ENCODE peak calls at places on chromosomes 12 and 14, in six cellular contexts. A, V, J, I, Z and R are unnamed samples.

GRCh38 chr12:132167610-132168310 is 23.5 kb downstream of the NOC4L start:
- DNase-seq in A (no peak), V (no peak), J (no peak), I (no peak), Z (no peak), R (no peak)

GRCh38 chr12:10939163-10939562 is at the start of gene TAS2R14:
- DNase-seq in A (no peak), V (no peak), J (no peak), I (no peak), Z (no peak), R (no peak)

GRCh38 chr12:6193853-6194815 is 6.1 kb upstream of the CD9 start:
- DNase-seq in A (no peak), V (no peak), J (no peak), I (no peak), Z (peak), R (no peak)

GRCh38 chr12:108564724-108565123 is 2.3 kb downstream of the ISCU start:
- DNase-seq in A (no peak), V (no peak), J (no peak), I (no peak), Z (no peak), R (no peak)

GRCh38 chr14:39499514-39499913 is 67.3 kb upstream of the FBXO33 start:
- DNase-seq in A (no peak), V (no peak), J (no peak), I (no peak), Z (no peak), R (no peak)

GRCh38 chr12:40672650-40673319 is 19.5 kb upstream of the CNTN1 start:
- DNase-seq in A (no peak), V (no peak), J (no peak), I (no peak), Z (no peak), R (no peak)

GRCh38 chr14:23181453-23181852 is 2.0 kb downstream of the SLC7A8 start:
- DNase-seq in A (no peak), V (no peak), J (no peak), I (no peak), Z (no peak), R (no peak)

GRCh38 chr12:48122065-48122834 is 3.1 kb downstream of the PFKM start:
- DNase-seq in A (no peak), V (no peak), J (no peak), I (no peak), Z (no peak), R (no peak)

GRCh38 chr12:19223695-19224094 is 94.2 kb downstream of the PLEKHA5 start:
- DNase-seq in A (no peak), V (no peak), J (no peak), I (no peak), Z (no peak), R (no peak)

GRCh38 chr12:49342914-49343731 is 3.6 kb upstream of the DNAJC22 start:
- DNase-seq in A (no peak), V (no peak), J (no peak), I (no peak), Z (peak), R (no peak)

GRCh38 chr14:82366803-82367202 is 833.1 kb upstream of the SEL1L start:
- DNase-seq in A (no peak), V (no peak), J (no peak), I (no peak), Z (no peak), R (no peak)

GRCh38 chr12:106767954-106768501 is 6.5 kb upstream of the RIC8B start:
- DNase-seq in A (no peak), V (no peak), J (no peak), I (no peak), Z (no peak), R (no peak)

GRCh38 chr12:56152132-56152755 is at the start of gene MYL6B:
- DNase-seq in A (peak), V (peak), J (peak), I (peak), Z (peak), R (peak)

GRCh38 chr12:112916270-112916669 is 9.5 kb downstream of the OAS1 start:
- DNase-seq in A (no peak), V (no peak), J (peak), I (no peak), Z (peak), R (no peak)

GRCh38 chr12:68239309-68239708 is 13.7 kb upstream of the IL26 start:
- DNase-seq in A (no peak), V (no peak), J (no peak), I (no peak), Z (no peak), R (no peak)

GRCh38 chr14:88380405-88380804 is 5.1 kb upstream of the SPATA7 start:
- DNase-seq in A (no peak), V (no peak), J (no peak), I (no peak), Z (no peak), R (no peak)

GRCh38 chr14:96634481-96634880 is 132.3 kb downstream of the PAPOLA start:
- DNase-seq in A (no peak), V (no peak), J (no peak), I (no peak), Z (peak), R (no peak)

GRCh38 chr14:75531660-75532317 is 9.5 kb downstream of the BATF start:
- DNase-seq in A (no peak), V (no peak), J (no peak), I (no peak), Z (no peak), R (no peak)

GRCh38 chr14:89330236-89331002 is 86.6 kb downstream of the FOXN3 start:
- DNase-seq in A (no peak), V (no peak), J (peak), I (peak), Z (no peak), R (no peak)

GRCh38 chr14:59254911-59255545 is 66.6 kb downstream of the DAAM1 start:
- DNase-seq in A (no peak), V (no peak), J (no peak), I (peak), Z (no peak), R (no peak)

GRCh38 chr12:11723993-11724392 is 74.5 kb downstream of the ETV6 start:
- DNase-seq in A (no peak), V (no peak), J (no peak), I (no peak), Z (no peak), R (no peak)

GRCh38 chr14:85414142-85414541 is 115.8 kb upstream of the FLRT2 start:
- DNase-seq in A (no peak), V (no peak), J (no peak), I (no peak), Z (no peak), R (no peak)

GRCh38 chr12:2877959-2878732 is 1.1 kb downstream of the RHNO1 start:
- DNase-seq in A (no peak), V (peak), J (no peak), I (no peak), Z (no peak), R (no peak)

GRCh38 chr14:89660183-89660582 is 243.2 kb upstream of the FOXN3 start:
- DNase-seq in A (no peak), V (no peak), J (no peak), I (no peak), Z (no peak), R (no peak)

GRCh38 chr12:101795786-101796185 is 35.0 kb downstream of the GNPTAB start:
- DNase-seq in A (no peak), V (peak), J (no peak), I (no peak), Z (no peak), R (no peak)

GRCh38 chr12:20142295-20142694 is 226.0 kb upstream of the PDE3A start:
- DNase-seq in A (no peak), V (no peak), J (no peak), I (no peak), Z (no peak), R (no peak)

GRCh38 chr14:50339178-50339804 is 27.2 kb downstream of the DMAC2L start:
- DNase-seq in A (no peak), V (no peak), J (no peak), I (no peak), Z (no peak), R (no peak)

GRCh38 chr14:67395086-67395875 is 16.7 kb downstream of the PLEK2 start:
- DNase-seq in A (no peak), V (no peak), J (no peak), I (no peak), Z (no peak), R (no peak)

GRCh38 chr12:57549909-57550627 is at the start of gene KIF5A:
- DNase-seq in A (peak), V (peak), J (no peak), I (no peak), Z (no peak), R (peak)

GRCh38 chr12:124636138-124636968 is 68.9 kb upstream of the NCOR2 start:
- DNase-seq in A (peak), V (peak), J (no peak), I (no peak), Z (peak), R (no peak)

GRCh38 chr14:27015046-27015445 is 417.2 kb upstream of the NOVA1 start:
- DNase-seq in A (no peak), V (no peak), J (no peak), I (no peak), Z (no peak), R (no peak)

GRCh38 chr14:76636602-76637001 is 124.7 kb upstream of the VASH1 start:
- DNase-seq in A (no peak), V (no peak), J (no peak), I (no peak), Z (no peak), R (no peak)

GRCh38 chr12:52052471-52053186 is 1.4 kb downstream of the NR4A1 start:
- DNase-seq in A (no peak), V (peak), J (no peak), I (no peak), Z (peak), R (no peak)

GRCh38 chr14:91503000-91503504 is 7.1 kb downstream of the PPP4R3A start:
- DNase-seq in A (no peak), V (no peak), J (no peak), I (no peak), Z (no peak), R (no peak)

GRCh38 chr12:93427779-93428564 is 13.8 kb downstream of the UBE2N start:
- DNase-seq in A (no peak), V (no peak), J (peak), I (peak), Z (no peak), R (no peak)

GRCh38 chr12:64029013-64029857 is 184.7 kb downstream of the SRGAP1 start:
- DNase-seq in A (no peak), V (no peak), J (no peak), I (no peak), Z (no peak), R (no peak)

GRCh38 chr12:120902846-120903381 is 1.2 kb downstream of the SPPL3 start:
- DNase-seq in A (no peak), V (no peak), J (no peak), I (no peak), Z (no peak), R (no peak)